ENCODE peak calls at places on chromosomes 6 and 20, in seven cellular contexts. V, Q, W, U, D, Z and R are unnamed samples.

GRCh38 chr6:90044833-90045337 is 150.6 kb downstream of the GJA10 start:
- DNase-seq in U (peak), D (no peak), W (no peak), Z (no peak), Q (no peak), V (no peak), R (no peak)

GRCh38 chr6:156396791-156397418 is 380.3 kb upstream of the ARID1B start:
- DNase-seq in Z (no peak), D (no peak), W (no peak), U (no peak), V (no peak), Q (no peak), R (no peak)

GRCh38 chr6:26199773-26200728 is 112.8 kb downstream of the HFE start:
- DNase-seq in V (no peak), Z (no peak), D (no peak), W (no peak), Q (peak), U (peak), R (no peak)

GRCh38 chr20:3743251-3743650 is 10.8 kb downstream of the HSPA12B start:
- DNase-seq in Z (no peak), Q (no peak), V (no peak), W (no peak), U (no peak), D (no peak), R (no peak)

GRCh38 chr6:149077208-149077607 is 240.3 kb upstream of the TAB2 start:
- DNase-seq in Q (no peak), Z (no peak), D (no peak), U (no peak), W (no peak), V (no peak), R (no peak)

GRCh38 chr20:44761423-44761822 is 15.8 kb downstream of the KCNK15 start:
- DNase-seq in Z (no peak), D (no peak), W (no peak), U (no peak), V (no peak), Q (no peak), R (peak)

GRCh38 chr6:86969573-86969972 is 32.2 kb downstream of the HTR1E start:
- DNase-seq in Q (no peak), U (peak), D (no peak), W (no peak), V (no peak), Z (no peak), R (no peak)

GRCh38 chr6:35475573-35475972 is 7.4 kb downstream of the RPL10A start:
- DNase-seq in V (no peak), U (no peak), Z (no peak), D (no peak), W (no peak), Q (no peak), R (no peak)

GRCh38 chr6:98946877-98947410 is 802 bp downstream of the FBXL4 start:
- DNase-seq in U (peak), Z (no peak), Q (peak), D (no peak), W (peak), V (peak), R (no peak)

GRCh38 chr20:25324412-25324811 is 66.2 kb downstream of the ABHD12 start:
- DNase-seq in U (no peak), W (peak), Q (no peak), Z (no peak), D (no peak), V (no peak), R (peak)

GRCh38 chr20:41205313-41205712 is 68.0 kb downstream of the PLCG1 start:
- DNase-seq in W (no peak), U (no peak), V (no peak), Q (no peak), D (no peak), Z (no peak), R (no peak)

GRCh38 chr6:11389977-11390376 is 147.6 kb upstream of the TMEM170B start:
- DNase-seq in D (no peak), Z (no peak), U (peak), V (no peak), Q (no peak), W (no peak), R (peak)

GRCh38 chr20:46350201-46350985 is 42.1 kb upstream of the CDH22 start:
- DNase-seq in V (no peak), W (no peak), D (peak), Q (no peak), U (peak), Z (no peak), R (peak)

GRCh38 chr6:3484240-3484639 is 27.4 kb upstream of the SLC22A23 start:
- DNase-seq in Z (no peak), U (peak), V (no peak), W (no peak), D (no peak), Q (no peak), R (peak)

GRCh38 chr6:48412656-48413055 is 301.7 kb upstream of the PTCHD4 start:
- DNase-seq in V (no peak), Q (no peak), W (no peak), D (no peak), U (no peak), Z (no peak), R (no peak)

GRCh38 chr20:23235173-23236027 is 115.2 kb upstream of the NXT1 start:
- DNase-seq in W (peak), D (no peak), Z (no peak), Q (peak), U (peak), V (no peak), R (peak)